ENCODE peak calls at places on chromosomes 1 and 21, in eight cellular contexts. U is hypothalamus; B is gastrocnemius medialis; W is NCI-H1092 treated with DMSO at 0.1 percent for 48 hours; C is CD8-positive, alpha-beta T cell; E is left ventricle myocardium superior; S is GM10248; I is mesenchymal stem cell. G is an unnamed sample.

GRCh38 chr1:173823776-173824314 is 628 bp upstream of the DARS2 start:
- DNase-seq in U (no peak), B (no peak), W (no peak), C (no peak), E (no peak), S (no peak), I (no peak), G (no peak)

GRCh38 chr1:229258851-229259110 is 12.1 kb upstream of the RAB4A start:
- DNase-seq in U (no peak), B (no peak), W (no peak), C (no peak), E (no peak), S (no peak), I (no peak), G (no peak)

GRCh38 chr1:14120895-14121294 is 420.9 kb downstream of the PRDM2 start:
- DNase-seq in U (no peak), B (no peak), W (no peak), C (no peak), E (no peak), S (no peak), I (no peak), G (no peak)

GRCh38 chr1:202501281-202501680 is 152.8 kb downstream of the PPP1R12B start:
- DNase-seq in U (no peak), B (no peak), W (peak), C (no peak), E (no peak), S (peak), I (peak), G (no peak)

GRCh38 chr21:32819702-32820101 is 48.1 kb upstream of the PAXBP1 start:
- DNase-seq in U (no peak), B (peak), W (no peak), C (no peak), E (no peak), S (no peak), I (no peak), G (no peak)

GRCh38 chr21:38590449-38590848 is 92.2 kb upstream of the ERG start:
- DNase-seq in U (no peak), B (no peak), W (no peak), C (no peak), E (no peak), S (no peak), I (no peak), G (no peak)

GRCh38 chr21:28235169-28235892 is 757.3 kb downstream of the LTN1 start:
- DNase-seq in U (no peak), B (peak), W (no peak), C (no peak), E (peak), S (no peak), I (no peak), G (no peak)

GRCh38 chr1:234601217-234602017 is 8.6 kb downstream of the IRF2BP2 start:
- DNase-seq in U (no peak), B (no peak), W (peak), C (peak), E (no peak), S (no peak), I (peak), G (no peak)

GRCh38 chr21:41763398-41763931 is 3.4 kb downstream of the RIPK4 start:
- DNase-seq in U (no peak), B (no peak), W (no peak), C (no peak), E (no peak), S (no peak), I (no peak), G (no peak)

GRCh38 chr1:239987103-239987745 is 104.5 kb upstream of the FMN2 start:
- DNase-seq in U (peak), B (no peak), W (peak), C (no peak), E (peak), S (no peak), I (peak), G (no peak)

GRCh38 chr21:28068455-28069358 is 924.0 kb downstream of the LTN1 start:
- DNase-seq in U (no peak), B (peak), W (no peak), C (no peak), E (no peak), S (no peak), I (no peak), G (no peak)

GRCh38 chr1:106515375-106515774 is 541.1 kb upstream of the PRMT6 start:
- DNase-seq in U (no peak), B (no peak), W (peak), C (no peak), E (no peak), S (no peak), I (no peak), G (no peak)

GRCh38 chr1:9321480-9321849 is 28.8 kb downstream of the SPSB1 start:
- DNase-seq in U (no peak), B (no peak), W (no peak), C (no peak), E (no peak), S (no peak), I (peak), G (no peak)

GRCh38 chr1:156677616-156678596 is 699 bp upstream of the NES start:
- DNase-seq in U (peak), B (peak), W (peak), C (peak), E (peak), S (peak), I (peak), G (peak)

GRCh38 chr1:80645621-80646020 is 1155.1 kb upstream of the ADGRL2 start:
- DNase-seq in U (no peak), B (no peak), W (no peak), C (no peak), E (no peak), S (no peak), I (no peak), G (no peak)

GRCh38 chr21:41973861-41974751 is 20.3 kb upstream of the C2CD2 start:
- DNase-seq in U (no peak), B (peak), W (no peak), C (no peak), E (peak), S (peak), I (no peak), G (no peak)

G was measured in B cell.